ENCODE peak calls at places on chromosome X, in four cellular contexts. K is GM12891; P is stimulated activated CD4-positive, alpha-beta T cell treated with anti-CD3 and anti-CD28 coated beads, Interleukin-1b, Interleukin-23, amount 100 ng/mL, for 1 hour; L is iris pigment epithelial cell. X is an unnamed sample.

GRCh38 chrX:68677998-68678397 is 30.5 kb downstream of the STARD8 start:
- DNase-seq in L (no peak), P (no peak), K (no peak), X (no peak)

GRCh38 chrX:63686878-63687714 is 97.9 kb downstream of the ARHGEF9 start:
- DNase-seq in P (no peak), K (no peak), L (peak; percentile 36), X (peak; percentile 68)

GRCh38 chrX:30935985-30936384 is 46.9 kb upstream of the TAB3 start:
- DNase-seq in L (peak; percentile 28), P (no peak), K (no peak), X (no peak)

GRCh38 chrX:46551494-46552128 is 6.4 kb upstream of the ZNF674 start:
- DNase-seq in L (peak; percentile 77), K (no peak), P (no peak), X (no peak)

GRCh38 chrX:108397627-108398392 is 40.4 kb downstream of the COL4A6 start:
- DNase-seq in L (peak; percentile 40), P (no peak), K (no peak), X (no peak)

GRCh38 chrX:108224727-108225455 is 133.3 kb downstream of the ATG4A start:
- DNase-seq in P (no peak), K (no peak), L (peak; percentile 38), X (no peak)

GRCh38 chrX:49272426-49272825 is 2.8 kb downstream of the PPP1R3F start:
- DNase-seq in K (no peak), P (no peak), L (no peak), X (no peak)

GRCh38 chrX:30875957-30876356 is 13.1 kb downstream of the TAB3 start:
- DNase-seq in K (no peak), L (peak; percentile 88), P (no peak), X (no peak)

GRCh38 chrX:149962859-149963757 is 24.8 kb upstream of the EOLA2 start:
- DNase-seq in L (peak; percentile 55), K (no peak), P (no peak), X (no peak)

GRCh38 chrX:121093011-121093410 is 45.6 kb downstream of the GLUD2 start:
- DNase-seq in L (peak; percentile 3), K (no peak), P (no peak), X (no peak)

GRCh38 chrX:136202889-136203288 is 48.3 kb downstream of the MAP7D3 start:
- DNase-seq in K (no peak), L (peak; percentile 64), P (no peak), X (no peak)

GRCh38 chrX:63275127-63275526 is 76.0 kb downstream of the SPIN4 start:
- DNase-seq in L (peak; percentile 9), K (no peak), P (no peak), X (no peak)

GRCh38 chrX:68989865-68990606 is 161.2 kb downstream of the EFNB1 start:
- DNase-seq in K (no peak), L (peak; percentile 36), P (no peak), X (no peak)

GRCh38 chrX:15598031-15598430 is 2.7 kb downstream of the ACE2 start:
- DNase-seq in L (no peak), P (no peak), K (no peak), X (no peak)

GRCh38 chrX:153869473-153870287 is 16.3 kb downstream of the L1CAM start:
- DNase-seq in L (no peak), P (no peak), K (peak; percentile 1), X (peak; percentile 37)

GRCh38 chrX:53074987-53075386 is 7.2 kb upstream of the TSPYL2 start:
- DNase-seq in K (no peak), L (no peak), P (no peak), X (no peak)

GRCh38 chrX:85365370-85365995 is 14.0 kb downstream of the POF1B start:
- DNase-seq in K (no peak), L (no peak), P (no peak), X (no peak)

GRCh38 chrX:9396930-9397329 is 67.9 kb upstream of the TBL1X start:
- DNase-seq in P (no peak), K (no peak), L (peak; percentile 25), X (no peak)

GRCh38 chrX:123745511-123745910 is 12.7 kb upstream of the THOC2 start:
- DNase-seq in P (no peak), L (no peak), K (no peak), X (no peak)

GRCh38 chrX:68828740-68829593 is at the start of gene EFNB1:
- DNase-seq in K (peak; percentile 53), P (peak; percentile 68), L (peak; percentile 97), X (peak; percentile 88)

GRCh38 chrX:40530471-40530870 is 50.3 kb upstream of the ATP6AP2 start:
- DNase-seq in L (no peak), K (no peak), P (no peak), X (no peak)

GRCh38 chrX:136667446-136668168 is 19.6 kb downstream of the CD40LG start:
- DNase-seq in K (no peak), L (no peak), P (no peak), X (no peak)